ENCODE peak calls at places on chromosomes 3 and 15, in nine cellular contexts. One of them, this sample, is unnamed.

GRCh38 chr15:81948751-81949150 is 97.1 kb downstream of the MEX3B start:
- DNase-seq in neural progenitor cell: no peak
- DNase-seq in fibroblast of the aortic adventitia: no peak
- DNase-seq in NB4: peak
- DNase-seq in lower lobe of right lung: no peak
- DNase-seq in GM10248: no peak
- DNase-seq in foreskin fibroblast: no peak
- DNase-seq in tibial nerve: no peak
- DNase-seq in A549: no peak
- DNase-seq in this sample: no peak

GRCh38 chr15:56788359-56788758 is 55.0 kb upstream of the ZNF280D start:
- DNase-seq in neural progenitor cell: no peak
- DNase-seq in fibroblast of the aortic adventitia: no peak
- DNase-seq in NB4: no peak
- DNase-seq in lower lobe of right lung: no peak
- DNase-seq in GM10248: no peak
- DNase-seq in foreskin fibroblast: no peak
- DNase-seq in tibial nerve: no peak
- DNase-seq in A549: no peak
- DNase-seq in this sample: no peak

GRCh38 chr3:150407051-150407817 is 864 bp upstream of the TSC22D2 start:
- DNase-seq in neural progenitor cell: no peak
- DNase-seq in fibroblast of the aortic adventitia: peak
- DNase-seq in NB4: no peak
- DNase-seq in lower lobe of right lung: no peak
- DNase-seq in GM10248: no peak
- DNase-seq in foreskin fibroblast: peak
- DNase-seq in tibial nerve: no peak
- DNase-seq in A549: peak
- DNase-seq in this sample: no peak

GRCh38 chr15:52018244-52018643 is 775 bp upstream of the MAPK6 start:
- DNase-seq in neural progenitor cell: no peak
- DNase-seq in fibroblast of the aortic adventitia: no peak
- DNase-seq in NB4: no peak
- DNase-seq in lower lobe of right lung: no peak
- DNase-seq in GM10248: no peak
- DNase-seq in foreskin fibroblast: no peak
- DNase-seq in tibial nerve: no peak
- DNase-seq in A549: no peak
- DNase-seq in this sample: no peak

GRCh38 chr3:149490260-149490971 is 15.9 kb downstream of the TM4SF4 start:
- DNase-seq in neural progenitor cell: no peak
- DNase-seq in fibroblast of the aortic adventitia: no peak
- DNase-seq in NB4: no peak
- DNase-seq in lower lobe of right lung: no peak
- DNase-seq in GM10248: no peak
- DNase-seq in foreskin fibroblast: no peak
- DNase-seq in tibial nerve: no peak
- DNase-seq in A549: no peak
- DNase-seq in this sample: peak

GRCh38 chr3:94106268-94106667 is 43.4 kb downstream of the NSUN3 start:
- DNase-seq in neural progenitor cell: no peak
- DNase-seq in fibroblast of the aortic adventitia: no peak
- DNase-seq in NB4: no peak
- DNase-seq in lower lobe of right lung: no peak
- DNase-seq in GM10248: no peak
- DNase-seq in foreskin fibroblast: no peak
- DNase-seq in tibial nerve: no peak
- DNase-seq in A549: no peak
- DNase-seq in this sample: no peak

GRCh38 chr3:15845475-15845874 is 47.7 kb upstream of the ANKRD28 start:
- DNase-seq in neural progenitor cell: no peak
- DNase-seq in fibroblast of the aortic adventitia: no peak
- DNase-seq in NB4: no peak
- DNase-seq in lower lobe of right lung: no peak
- DNase-seq in GM10248: no peak
- DNase-seq in foreskin fibroblast: no peak
- DNase-seq in tibial nerve: no peak
- DNase-seq in A549: no peak
- DNase-seq in this sample: no peak

GRCh38 chr3:14606663-14607339 is 44.8 kb upstream of the CCDC174 start:
- DNase-seq in neural progenitor cell: no peak
- DNase-seq in fibroblast of the aortic adventitia: peak
- DNase-seq in NB4: no peak
- DNase-seq in lower lobe of right lung: no peak
- DNase-seq in GM10248: no peak
- DNase-seq in foreskin fibroblast: no peak
- DNase-seq in tibial nerve: no peak
- DNase-seq in A549: no peak
- DNase-seq in this sample: no peak

GRCh38 chr15:51403072-51403878 is 61.8 kb downstream of the GLDN start:
- DNase-seq in neural progenitor cell: peak
- DNase-seq in fibroblast of the aortic adventitia: peak
- DNase-seq in NB4: peak
- DNase-seq in lower lobe of right lung: no peak
- DNase-seq in GM10248: no peak
- DNase-seq in foreskin fibroblast: peak
- DNase-seq in tibial nerve: no peak
- DNase-seq in A549: peak
- DNase-seq in this sample: no peak

GRCh38 chr3:179436517-179436916 is 14.8 kb downstream of the GNB4 start:
- DNase-seq in neural progenitor cell: no peak
- DNase-seq in fibroblast of the aortic adventitia: no peak
- DNase-seq in NB4: peak
- DNase-seq in lower lobe of right lung: no peak
- DNase-seq in GM10248: no peak
- DNase-seq in foreskin fibroblast: no peak
- DNase-seq in tibial nerve: no peak
- DNase-seq in A549: no peak
- DNase-seq in this sample: no peak

GRCh38 chr3:176590722-176591121 is 606.6 kb downstream of the TBL1XR1 start:
- DNase-seq in neural progenitor cell: no peak
- DNase-seq in fibroblast of the aortic adventitia: no peak
- DNase-seq in NB4: no peak
- DNase-seq in lower lobe of right lung: no peak
- DNase-seq in GM10248: no peak
- DNase-seq in foreskin fibroblast: no peak
- DNase-seq in tibial nerve: no peak
- DNase-seq in A549: no peak
- DNase-seq in this sample: no peak

GRCh38 chr3:42012935-42013651 is 51.2 kb upstream of the ULK4 start:
- DNase-seq in neural progenitor cell: peak
- DNase-seq in fibroblast of the aortic adventitia: peak
- DNase-seq in NB4: peak
- DNase-seq in lower lobe of right lung: peak
- DNase-seq in GM10248: peak
- DNase-seq in foreskin fibroblast: peak
- DNase-seq in tibial nerve: no peak
- DNase-seq in A549: peak
- DNase-seq in this sample: no peak

GRCh38 chr3:117665311-117665710 is 955.7 kb downstream of the TUSC7 start:
- DNase-seq in neural progenitor cell: no peak
- DNase-seq in fibroblast of the aortic adventitia: no peak
- DNase-seq in NB4: no peak
- DNase-seq in lower lobe of right lung: peak
- DNase-seq in GM10248: no peak
- DNase-seq in foreskin fibroblast: no peak
- DNase-seq in tibial nerve: no peak
- DNase-seq in A549: no peak
- DNase-seq in this sample: peak

GRCh38 chr15:45134682-45135604 is 5.1 kb downstream of the DUOX1 start:
- DNase-seq in neural progenitor cell: peak
- DNase-seq in fibroblast of the aortic adventitia: no peak
- DNase-seq in NB4: no peak
- DNase-seq in lower lobe of right lung: peak
- DNase-seq in GM10248: no peak
- DNase-seq in foreskin fibroblast: no peak
- DNase-seq in tibial nerve: no peak
- DNase-seq in A549: no peak
- DNase-seq in this sample: no peak

GRCh38 chr3:177364236-177364635 is 167.0 kb upstream of the TBL1XR1 start:
- DNase-seq in neural progenitor cell: no peak
- DNase-seq in fibroblast of the aortic adventitia: peak
- DNase-seq in NB4: no peak
- DNase-seq in lower lobe of right lung: no peak
- DNase-seq in GM10248: no peak
- DNase-seq in foreskin fibroblast: no peak
- DNase-seq in tibial nerve: no peak
- DNase-seq in A549: no peak
- DNase-seq in this sample: no peak

GRCh38 chr3:17473761-17474160 is 268.7 kb downstream of the TBC1D5 start:
- DNase-seq in neural progenitor cell: no peak
- DNase-seq in fibroblast of the aortic adventitia: peak
- DNase-seq in NB4: no peak
- DNase-seq in lower lobe of right lung: no peak
- DNase-seq in GM10248: no peak
- DNase-seq in foreskin fibroblast: no peak
- DNase-seq in tibial nerve: no peak
- DNase-seq in A549: peak
- DNase-seq in this sample: no peak

GRCh38 chr15:101554115-101554915 is 64.8 kb upstream of the PCSK6 start:
- DNase-seq in neural progenitor cell: no peak
- DNase-seq in fibroblast of the aortic adventitia: no peak
- DNase-seq in NB4: no peak
- DNase-seq in lower lobe of right lung: no peak
- DNase-seq in GM10248: no peak
- DNase-seq in foreskin fibroblast: no peak
- DNase-seq in tibial nerve: no peak
- DNase-seq in A549: no peak
- DNase-seq in this sample: no peak

GRCh38 chr3:59212128-59212764 is 162.4 kb upstream of the CFAP20DC start:
- DNase-seq in neural progenitor cell: peak
- DNase-seq in fibroblast of the aortic adventitia: peak
- DNase-seq in NB4: peak
- DNase-seq in lower lobe of right lung: no peak
- DNase-seq in GM10248: peak
- DNase-seq in foreskin fibroblast: peak
- DNase-seq in tibial nerve: no peak
- DNase-seq in A549: peak
- DNase-seq in this sample: peak

GRCh38 chr3:41710646-41711388 is 251.1 kb downstream of the ULK4 start:
- DNase-seq in neural progenitor cell: peak
- DNase-seq in fibroblast of the aortic adventitia: peak
- DNase-seq in NB4: no peak
- DNase-seq in lower lobe of right lung: no peak
- DNase-seq in GM10248: no peak
- DNase-seq in foreskin fibroblast: peak
- DNase-seq in tibial nerve: no peak
- DNase-seq in A549: peak
- DNase-seq in this sample: no peak

GRCh38 chr15:70726753-70727152 is 36.6 kb downstream of the UACA start:
- DNase-seq in neural progenitor cell: peak
- DNase-seq in fibroblast of the aortic adventitia: peak
- DNase-seq in NB4: no peak
- DNase-seq in lower lobe of right lung: no peak
- DNase-seq in GM10248: no peak
- DNase-seq in foreskin fibroblast: no peak
- DNase-seq in tibial nerve: no peak
- DNase-seq in A549: no peak
- DNase-seq in this sample: no peak

GRCh38 chr15:65212097-65212496 is 824 bp upstream of the CILP start:
- DNase-seq in neural progenitor cell: peak
- DNase-seq in fibroblast of the aortic adventitia: no peak
- DNase-seq in NB4: peak
- DNase-seq in lower lobe of right lung: no peak
- DNase-seq in GM10248: peak
- DNase-seq in foreskin fibroblast: no peak
- DNase-seq in tibial nerve: no peak
- DNase-seq in A549: peak
- DNase-seq in this sample: no peak

GRCh38 chr15:44554934-44555723 is 18.2 kb downstream of the EIF3J start:
- DNase-seq in neural progenitor cell: no peak
- DNase-seq in fibroblast of the aortic adventitia: no peak
- DNase-seq in NB4: no peak
- DNase-seq in lower lobe of right lung: no peak
- DNase-seq in GM10248: no peak
- DNase-seq in foreskin fibroblast: no peak
- DNase-seq in tibial nerve: no peak
- DNase-seq in A549: no peak
- DNase-seq in this sample: peak

GRCh38 chr3:138476526-138476925 is 42.1 kb downstream of the ESYT3 start:
- DNase-seq in neural progenitor cell: no peak
- DNase-seq in fibroblast of the aortic adventitia: no peak
- DNase-seq in NB4: no peak
- DNase-seq in lower lobe of right lung: no peak
- DNase-seq in GM10248: no peak
- DNase-seq in foreskin fibroblast: no peak
- DNase-seq in tibial nerve: no peak
- DNase-seq in A549: no peak
- DNase-seq in this sample: peak
- TF ChIP-seq CTCF in neural progenitor cell: no peak
- TF ChIP-seq CTCF in fibroblast of the aortic adventitia: no peak
- TF ChIP-seq CTCF in NB4: no peak
- TF ChIP-seq CTCF in lower lobe of right lung: no peak
- TF ChIP-seq CTCF in GM10248: no peak
- TF ChIP-seq CTCF in foreskin fibroblast: no peak
- TF ChIP-seq CTCF in tibial nerve: no peak
- TF ChIP-seq CTCF in A549: no peak
- TF ChIP-seq CTCF in this sample: no peak

GRCh38 chr3:49570033-49570654 is 15.9 kb downstream of the BSN start:
- DNase-seq in neural progenitor cell: no peak
- DNase-seq in fibroblast of the aortic adventitia: no peak
- DNase-seq in NB4: no peak
- DNase-seq in lower lobe of right lung: no peak
- DNase-seq in GM10248: no peak
- DNase-seq in foreskin fibroblast: no peak
- DNase-seq in tibial nerve: no peak
- DNase-seq in A549: no peak
- DNase-seq in this sample: no peak
- TF ChIP-seq CTCF in neural progenitor cell: no peak
- TF ChIP-seq CTCF in fibroblast of the aortic adventitia: no peak
- TF ChIP-seq CTCF in NB4: no peak
- TF ChIP-seq CTCF in lower lobe of right lung: no peak
- TF ChIP-seq CTCF in GM10248: no peak
- TF ChIP-seq CTCF in foreskin fibroblast: no peak
- TF ChIP-seq CTCF in tibial nerve: no peak
- TF ChIP-seq CTCF in A549: no peak
- TF ChIP-seq CTCF in this sample: no peak

GRCh38 chr3:161851941-161852566 is 355.4 kb downstream of the OTOL1 start:
- DNase-seq in neural progenitor cell: peak
- DNase-seq in fibroblast of the aortic adventitia: peak
- DNase-seq in NB4: peak
- DNase-seq in lower lobe of right lung: no peak
- DNase-seq in GM10248: peak
- DNase-seq in foreskin fibroblast: no peak
- DNase-seq in tibial nerve: peak
- DNase-seq in A549: peak
- DNase-seq in this sample: peak
- TF ChIP-seq CTCF in neural progenitor cell: peak
- TF ChIP-seq CTCF in fibroblast of the aortic adventitia: peak
- TF ChIP-seq CTCF in NB4: peak
- TF ChIP-seq CTCF in lower lobe of right lung: peak
- TF ChIP-seq CTCF in GM10248: peak
- TF ChIP-seq CTCF in foreskin fibroblast: peak
- TF ChIP-seq CTCF in tibial nerve: peak
- TF ChIP-seq CTCF in A549: peak
- TF ChIP-seq CTCF in this sample: peak

GRCh38 chr15:53586815-53587214 is 172.6 kb downstream of the WDR72 start:
- DNase-seq in neural progenitor cell: peak
- DNase-seq in fibroblast of the aortic adventitia: no peak
- DNase-seq in NB4: peak
- DNase-seq in lower lobe of right lung: peak
- DNase-seq in GM10248: peak
- DNase-seq in foreskin fibroblast: no peak
- DNase-seq in tibial nerve: no peak
- DNase-seq in A549: peak
- DNase-seq in this sample: no peak
- TF ChIP-seq CTCF in neural progenitor cell: peak
- TF ChIP-seq CTCF in fibroblast of the aortic adventitia: no peak
- TF ChIP-seq CTCF in NB4: peak
- TF ChIP-seq CTCF in lower lobe of right lung: peak
- TF ChIP-seq CTCF in GM10248: peak
- TF ChIP-seq CTCF in foreskin fibroblast: no peak
- TF ChIP-seq CTCF in tibial nerve: peak
- TF ChIP-seq CTCF in A549: peak
- TF ChIP-seq CTCF in this sample: peak